ENCODE peak calls at places on chromosomes 4 and X, in four cellular contexts. Z is kidney tubule cell; V is astrocyte; I is naive thymus-derived CD8-positive, alpha-beta T cell. A is an unnamed sample.

GRCh38 chr4:67291639-67292038 is 253.7 kb downstream of the CENPC start:
- DNase-seq in V (no peak), Z (no peak), I (no peak), A (no peak)

GRCh38 chrX:53223068-53223693 is 1.8 kb downstream of the KDM5C start:
- DNase-seq in V (no peak), I (no peak), Z (no peak), A (no peak)

GRCh38 chr4:54539500-54540029 is 118.2 kb upstream of the KIT start:
- DNase-seq in Z (peak; percentile 55), V (peak; percentile 19), I (no peak), A (no peak)

GRCh38 chrX:41692162-41692749 is 3.5 kb downstream of the GPR34 start:
- DNase-seq in V (peak; percentile 49), I (no peak), Z (no peak), A (no peak)

GRCh38 chr4:78691971-78692814 is 84.0 kb upstream of the BMP2K start:
- DNase-seq in Z (no peak), I (no peak), V (no peak), A (no peak)

GRCh38 chr4:36027203-36027602 is 217.1 kb downstream of the ARAP2 start:
- DNase-seq in V (no peak), Z (no peak), I (no peak), A (no peak)

GRCh38 chrX:38973327-38973726 is 172.1 kb downstream of the MID1IP1 start:
- DNase-seq in Z (no peak), I (no peak), V (no peak), A (no peak)

GRCh38 chr4:38109370-38109769 is 149.2 kb downstream of the PTTG2 start:
- DNase-seq in Z (no peak), I (no peak), V (no peak), A (no peak)

GRCh38 chrX:65587616-65588526 is 53.3 kb upstream of the LAS1L start:
- DNase-seq in Z (peak; percentile 76), V (no peak), I (no peak), A (no peak)

GRCh38 chr4:24965627-24966026 is 52.8 kb upstream of the CCDC149 start:
- DNase-seq in I (no peak), V (no peak), Z (no peak), A (no peak)

GRCh38 chr4:70269674-70270073 is 27.3 kb downstream of the CSN3 start:
- DNase-seq in I (no peak), V (no peak), Z (no peak), A (no peak)

GRCh38 chr4:143482753-143483362 is 30.6 kb upstream of the SMARCA5 start:
- DNase-seq in Z (peak; percentile 56), I (no peak), V (peak; percentile 27), A (no peak)

GRCh38 chr4:65510976-65511375 is 159.3 kb downstream of the EPHA5 start:
- DNase-seq in Z (peak; percentile 50), V (peak; percentile 87), I (no peak), A (peak; percentile 33)

GRCh38 chr4:145736241-145736831 is 56.4 kb downstream of the C4orf51 start:
- DNase-seq in V (peak; percentile 54), Z (peak; percentile 37), I (no peak), A (no peak)

GRCh38 chr4:126223784-126224407 is 909.1 kb downstream of the FAT4 start:
- DNase-seq in V (peak; percentile 14), I (no peak), Z (peak; percentile 6), A (no peak)

GRCh38 chrX:11100281-11101035 is 10.7 kb upstream of the HCCS start:
- DNase-seq in I (no peak), V (peak; percentile 68), Z (peak; percentile 81), A (no peak)

GRCh38 chrX:31893525-31893924 is 821.7 kb upstream of the FTHL17 start:
- DNase-seq in I (no peak), Z (no peak), V (no peak), A (no peak)

A was measured in epithelial cell of prostate.